ENCODE peak calls at places on chromosomes 2 and 18, in four cellular contexts. J is EH; I is stimulated activated CD4-positive, alpha-beta T cell treated with anti-CD3 and anti-CD28 coated beads, Interleukin-15, amount 100 ng/mL, for 1 hour; R is H1. Z is an unnamed sample.

GRCh38 chr2:161418715-161419337 is 2.7 kb downstream of the TBR1 start:
- DNase-seq in I (no peak), J (peak), R (peak), Z (no peak)

GRCh38 chr2:69509011-69509749 is 71.9 kb upstream of the NFU1 start:
- DNase-seq in J (no peak), I (no peak), R (no peak), Z (no peak)

GRCh38 chr2:212158081-212158480 is 380.5 kb downstream of the ERBB4 start:
- DNase-seq in J (no peak), I (no peak), R (no peak), Z (no peak)

GRCh38 chr2:56681659-56682396 is 498.0 kb downstream of the CCDC85A start:
- DNase-seq in I (no peak), J (peak), R (no peak), Z (peak)

GRCh38 chr2:74379851-74380789 is at the start of gene DCTN1:
- DNase-seq in J (peak), R (peak), I (no peak), Z (peak)

GRCh38 chr2:224973112-224974016 is 68.9 kb downstream of the DOCK10 start:
- DNase-seq in J (peak), I (no peak), R (no peak), Z (no peak)

GRCh38 chr2:25034081-25034480 is 7.8 kb upstream of the EFR3B start:
- DNase-seq in R (no peak), I (no peak), J (no peak), Z (no peak)

GRCh38 chr2:59076079-59076619 is 835.0 kb upstream of the FANCL start:
- DNase-seq in R (no peak), J (no peak), I (no peak), Z (no peak)

GRCh38 chr2:224055101-224055500 is 16.0 kb upstream of the SERPINE2 start:
- DNase-seq in J (peak), R (no peak), I (no peak), Z (no peak)

GRCh38 chr2:167966367-167966766 is 281.0 kb downstream of the STK39 start:
- DNase-seq in J (no peak), I (no peak), R (no peak), Z (no peak)

GRCh38 chr2:186841940-186842339 is 7.0 kb downstream of the ZSWIM2 start:
- DNase-seq in I (no peak), R (no peak), J (peak), Z (peak)

GRCh38 chr2:32135409-32135808 is 30.3 kb upstream of the SLC30A6 start:
- DNase-seq in J (peak), R (no peak), I (no peak), Z (peak)

GRCh38 chr2:149768320-149768799 is 180.8 kb upstream of the MMADHC start:
- DNase-seq in I (no peak), R (no peak), J (peak), Z (no peak)

GRCh38 chr2:221518201-221518936 is 53.7 kb downstream of the EPHA4 start:
- DNase-seq in R (no peak), J (peak), I (no peak), Z (peak)

GRCh38 chr2:119114266-119114665 is 44.3 kb downstream of the C1QL2 start:
- DNase-seq in I (no peak), R (no peak), J (no peak), Z (no peak)

GRCh38 chr2:134669731-134670669 is 48.8 kb downstream of the TMEM163 start:
- DNase-seq in I (no peak), J (no peak), R (no peak), Z (no peak)

GRCh38 chr2:232458051-232458660 is 2.2 kb downstream of the ALPI start:
- DNase-seq in R (no peak), I (no peak), J (no peak), Z (no peak)

GRCh38 chr2:132815522-132815921 is 145.5 kb upstream of the LYPD1 start:
- DNase-seq in J (peak), R (no peak), I (no peak), Z (no peak)

GRCh38 chr2:239790313-239790712 is 234.8 kb downstream of the NDUFA10 start:
- DNase-seq in R (peak), I (no peak), J (no peak), Z (no peak)

GRCh38 chr2:72959995-72960981 is 43.0 kb downstream of the EMX1 start:
- DNase-seq in I (no peak), J (no peak), R (no peak), Z (no peak)

GRCh38 chr2:97658691-97659157 is 5.1 kb downstream of the ACTR1B start:
- DNase-seq in I (no peak), R (no peak), J (no peak), Z (no peak)

GRCh38 chr18:31694297-31694696 is 9.9 kb upstream of the B4GALT6 start:
- DNase-seq in R (no peak), J (no peak), I (no peak), Z (no peak)

GRCh38 chr2:148501545-148501944 is 143.0 kb upstream of the EPC2 start:
- DNase-seq in I (no peak), J (peak), R (no peak), Z (no peak)

GRCh38 chr2:54083021-54083420 is 32.4 kb upstream of the ACYP2 start:
- DNase-seq in J (peak), R (no peak), I (no peak), Z (no peak)

GRCh38 chr2:122101319-122101718 is 345.9 kb downstream of the TSN start:
- DNase-seq in R (no peak), I (no peak), J (no peak), Z (no peak)